ENCODE peak calls at places on chromosomes 1 and 21, in eight cellular contexts. G is AG04450, I is tibial artery, U is spleen, V is upper lobe of right lung, K is kidney, W is left ventricle myocardium inferior, P is PC-9. J is an unnamed sample.

GRCh38 chr1:92410706-92411105 is 76.0 kb downstream of the GFI1 start:
- DNase-seq in V (no peak), I (no peak), W (no peak), U (no peak), K (no peak), P (no peak), G (no peak), J (no peak)

GRCh38 chr21:15094706-15095105 is 29.9 kb upstream of the NRIP1 start:
- DNase-seq in K (no peak), I (no peak), G (no peak), P (no peak), U (no peak), V (no peak), W (no peak), J (no peak)

GRCh38 chr1:118322369-118322768 is 137.3 kb upstream of the SPAG17 start:
- DNase-seq in W (no peak), G (no peak), V (no peak), K (no peak), P (no peak), U (no peak), I (no peak), J (no peak)

GRCh38 chr1:56255516-56256181 is 323.7 kb downstream of the PLPP3 start:
- DNase-seq in G (peak; percentile 51), K (peak; percentile 74), I (peak; percentile 92), W (peak; percentile 76), U (no peak), V (peak; percentile 72), P (no peak), J (no peak)

GRCh38 chr1:43271186-43272118 is 1.7 kb downstream of the TMEM125 start:
- DNase-seq in P (no peak), W (no peak), U (peak; percentile 19), V (peak; percentile 50), K (no peak), G (no peak), I (peak; percentile 40), J (no peak)

GRCh38 chr1:154881820-154882535 is 11.9 kb upstream of the KCNN3 start:
- DNase-seq in I (no peak), K (peak; percentile 18), U (no peak), G (no peak), V (peak; percentile 58), W (no peak), P (peak; percentile 35), J (no peak)

GRCh38 chr1:42186172-42186571 is 21.6 kb upstream of the GUCA2A start:
- DNase-seq in I (no peak), G (no peak), W (no peak), P (no peak), V (no peak), K (no peak), U (no peak), J (no peak)

GRCh38 chr1:47178020-47178419 is 11.8 kb downstream of the PDZK1IP1 start:
- DNase-seq in K (no peak), P (no peak), U (peak; percentile 17), W (no peak), V (no peak), G (no peak), I (no peak), J (no peak)

GRCh38 chr1:201702936-201703335 is 126.0 kb upstream of the IPO9 start:
- DNase-seq in U (no peak), V (no peak), I (no peak), W (no peak), K (no peak), G (no peak), P (no peak), J (no peak)

GRCh38 chr1:236893626-236894545 is 98.8 kb downstream of the MTR start:
- DNase-seq in V (no peak), U (no peak), W (no peak), G (no peak), K (no peak), P (no peak), I (no peak), J (no peak)

GRCh38 chr1:49364676-49365075 is 588.0 kb upstream of the BEND5 start:
- DNase-seq in I (no peak), K (peak; percentile 32), G (no peak), V (no peak), P (no peak), W (no peak), U (no peak), J (no peak)

GRCh38 chr1:178192686-178193085 is 98.8 kb downstream of the RASAL2 start:
- DNase-seq in I (no peak), P (peak; percentile 69), K (no peak), V (no peak), W (no peak), U (no peak), G (peak; percentile 13), J (no peak)

GRCh38 chr1:154948079-154948478 is 7.8 kb downstream of the PBXIP1 start:
- DNase-seq in U (no peak), I (no peak), P (no peak), G (no peak), V (no peak), W (no peak), K (no peak), J (no peak)

GRCh38 chr1:10628685-10629084 is 153.9 kb downstream of the PEX14 start:
- DNase-seq in G (no peak), I (peak; percentile 88), P (no peak), U (no peak), W (peak; percentile 78), K (no peak), V (peak; percentile 64), J (no peak)

GRCh38 chr1:26277261-26277661 is 2.6 kb upstream of the SH3BGRL3 start:
- DNase-seq in G (no peak), W (no peak), I (no peak), K (no peak), V (no peak), P (no peak), U (no peak), J (peak; percentile 43)

DNA sequence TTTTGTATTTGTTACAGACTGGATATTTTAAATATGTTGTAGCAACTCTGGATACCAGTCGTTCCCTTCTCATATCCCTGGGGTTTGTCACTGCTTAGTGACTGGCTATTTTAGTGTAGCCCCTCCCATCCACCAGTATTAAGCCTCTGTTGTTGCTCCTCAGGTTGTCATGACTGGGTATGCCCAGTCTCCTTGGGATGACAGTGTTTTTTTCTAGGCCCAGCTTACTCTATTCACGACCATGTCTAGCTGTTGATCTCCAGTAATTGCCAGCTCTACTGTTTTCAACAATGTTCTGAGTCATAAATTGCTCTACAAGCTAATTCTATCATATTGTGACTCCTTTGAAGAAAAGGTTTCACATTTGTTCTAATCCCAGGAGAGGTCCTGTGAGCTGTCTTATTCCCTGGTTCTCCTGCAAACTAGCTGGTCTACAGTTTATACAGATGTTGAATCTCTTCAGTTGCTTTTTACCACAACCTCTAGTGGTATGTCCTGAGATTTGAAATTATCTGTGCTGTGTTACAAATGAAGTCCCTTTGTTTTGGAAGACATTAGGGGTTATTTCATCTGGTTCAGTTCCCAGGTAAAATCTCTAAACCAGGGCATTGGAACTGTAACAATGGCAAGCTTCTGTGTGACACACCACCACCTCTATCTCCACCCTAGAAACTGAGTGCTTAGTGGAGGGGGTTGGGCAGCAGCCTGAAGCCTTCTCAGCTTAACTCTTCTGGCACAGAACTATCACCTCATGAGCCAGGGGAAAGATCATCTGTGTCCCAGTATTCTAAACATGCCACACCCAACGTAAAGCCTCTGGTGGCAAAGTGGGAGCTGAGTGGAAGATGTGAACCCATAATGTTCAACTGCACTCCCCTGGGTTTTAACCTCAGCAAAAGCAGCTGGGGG is 124.6 kb downstream of the TRIM33 start:
- DNase-seq in P (no peak), G (no peak), U (no peak), W (no peak), I (no peak), V (no peak), K (no peak), J (no peak)
- H3K9me3 ChIP-seq in P (peaks cover 20% of the 10 kb centered on the region), G (peaks cover 4% of the 10 kb centered on the region), U (peaks cover 68% of the 10 kb centered on the region), W (peaks cover 33% of the 10 kb centered on the region), I (peaks cover 30% of the 10 kb centered on the region), V (peaks cover 11% of the 10 kb centered on the region), K (no peaks in the 10 kb centered on the region), J (peaks cover 37% of the 10 kb centered on the region)

GRCh38 chr1:235324296-235324695 is 3.7 kb downstream of the ARID4B start:
- DNase-seq in G (no peak), I (no peak), P (no peak), W (no peak), K (no peak), U (no peak), V (no peak), J (no peak)

GRCh38 chr1:235326719-235327558 is 1.0 kb downstream of the ARID4B start:
- DNase-seq in W (peak; percentile 34), G (no peak), U (peak; percentile 92), I (peak; percentile 72), V (peak; percentile 74), K (peak; percentile 88), P (peak; percentile 18), J (peak; percentile 87)

GRCh38 chr1:235327559-235328270 is at the start of gene ARID4B:
- DNase-seq in P (peak; percentile 13), W (peak; percentile 78), K (peak; percentile 96), G (no peak), V (peak; percentile 90), I (no peak), U (peak; percentile 95), J (peak; percentile 92)

GRCh38 chr1:235325139-235325538 is 2.8 kb downstream of the ARID4B start:
- DNase-seq in I (no peak), P (no peak), U (no peak), V (no peak), K (no peak), W (no peak), G (no peak), J (no peak)

DNA sequence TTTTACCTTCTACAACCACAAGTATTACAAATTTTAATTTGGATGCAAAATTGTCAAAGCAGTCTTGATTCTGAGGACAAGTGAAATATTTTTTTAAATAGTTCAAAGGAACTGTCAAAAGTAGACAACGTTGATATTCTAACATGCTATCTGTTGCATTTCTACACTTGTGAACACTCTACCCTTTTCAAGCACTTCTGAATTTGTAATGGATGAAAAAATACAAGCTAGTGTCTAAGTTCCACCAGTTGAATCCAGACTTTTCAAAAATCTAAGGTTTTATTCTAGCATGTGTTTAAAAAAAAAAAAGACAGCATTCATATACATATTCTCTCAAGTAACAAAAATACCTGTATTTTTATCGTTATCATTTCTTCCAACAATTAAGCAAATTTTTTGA is 2.1 kb downstream of the ARID4B start:
- DNase-seq in G (no peak), V (no peak), I (no peak), K (no peak), P (no peak), U (no peak), W (no peak), J (no peak)
- H3K27ac ChIP-seq in G (no peak overlapping the region), V (no peak overlapping the region), I (peak overlapping the region; percentile 96), K (no peak overlapping the region), P (no peak overlapping the region), U (peak overlapping the region; percentile 99), W (no peak overlapping the region), J (no peak overlapping the region)

DNA sequence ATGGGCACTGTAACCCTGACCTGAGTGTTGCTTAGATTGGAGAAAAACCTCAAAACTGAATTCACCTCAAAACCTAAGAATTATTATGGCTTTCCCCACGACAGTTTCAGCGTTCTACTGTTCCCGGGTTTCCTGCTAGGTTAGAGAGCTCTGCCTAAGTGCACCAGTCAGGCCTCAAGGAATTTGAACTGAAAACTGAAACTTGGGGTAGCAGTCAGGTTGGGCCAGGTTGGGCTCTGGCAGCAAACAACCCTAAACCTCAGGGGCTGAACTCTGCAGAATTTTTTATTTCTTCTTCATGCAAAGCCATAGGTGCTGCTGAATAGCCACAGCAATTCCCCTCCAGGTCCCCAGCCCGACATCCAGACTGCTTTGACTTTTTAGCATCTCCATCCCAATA is 437.0 kb upstream of the PROX1 start:
- DNase-seq in V (no peak), P (no peak), I (no peak), W (no peak), K (no peak), G (no peak), U (no peak), J (no peak)
- H3K9me3 ChIP-seq in V (no peaks in the 10 kb centered on the region), P (no peaks in the 10 kb centered on the region), I (no peaks in the 10 kb centered on the region), W (peaks cover 3% of the 10 kb centered on the region), K (no peaks in the 10 kb centered on the region), G (no peaks in the 10 kb centered on the region), U (peaks cover 4% of the 10 kb centered on the region), J (no peaks in the 10 kb centered on the region)

GRCh38 chr1:31798086-31798432 is 17.8 kb downstream of the SPOCD1 start:
- DNase-seq in W (no peak), U (peak; percentile 63), G (no peak), I (peak; percentile 55), P (no peak), V (no peak), K (peak; percentile 47), J (no peak)
- H3K27ac ChIP-seq in W (no peak overlapping the region), U (no peak overlapping the region), G (peak overlapping the region; percentile 97), I (no peak overlapping the region), P (peak overlapping the region; percentile 75), V (no peak overlapping the region), K (no peak overlapping the region), J (no peak overlapping the region)

J was measured in left lung.